ENCODE peak calls at places on chromosomes 3 and 15, in five cellular contexts. K is upper lobe of left lung, Q is ovary, Y is A549, I is GM12878. E is an unnamed sample.

GRCh38 chr15:47517737-47518136 is 199.6 kb upstream of the SEMA6D start:
- DNase-seq in K (no peak), Q (no peak), Y (no peak), I (no peak), E (no peak)

GRCh38 chr3:32153414-32154016 is 47.1 kb downstream of the GPD1L start:
- DNase-seq in Y (no peak), K (no peak), I (no peak), Q (no peak), E (no peak)

GRCh38 chr3:8301977-8302589 is 199.5 kb upstream of the LMCD1 start:
- DNase-seq in Q (no peak), Y (peak; percentile 33), K (no peak), I (no peak), E (no peak)

GRCh38 chr3:14222900-14223594 is 44.4 kb downstream of the LSM3 start:
- DNase-seq in K (no peak), I (peak; percentile 17), Q (no peak), Y (no peak), E (no peak)

GRCh38 chr3:112671930-112672715 is 31.2 kb upstream of the CCDC80 start:
- DNase-seq in I (no peak), K (no peak), Y (no peak), Q (no peak), E (no peak)

GRCh38 chr3:183827809-183828537 is 2.6 kb upstream of the MAP6D1 start:
- DNase-seq in Q (no peak), K (no peak), Y (no peak), I (no peak), E (no peak)

GRCh38 chr15:101008158-101009139 is 89.3 kb downstream of the LRRK1 start:
- DNase-seq in K (peak; percentile 97), I (peak; percentile 40), Y (peak; percentile 87), Q (peak; percentile 88), E (peak; percentile 86)

GRCh38 chr3:101988591-101988990 is 139.3 kb downstream of the NFKBIZ start:
- DNase-seq in I (no peak), K (no peak), Y (no peak), Q (no peak), E (no peak)

GRCh38 chr3:14460342-14461005 is 58.1 kb downstream of the SLC6A6 start:
- DNase-seq in I (no peak), Q (peak; percentile 92), K (peak; percentile 86), Y (no peak), E (no peak)

GRCh38 chr3:27633224-27633545 is 88.9 kb downstream of the EOMES start:
- DNase-seq in K (no peak), Y (peak; percentile 38), Q (no peak), I (no peak), E (no peak)

GRCh38 chr3:24829011-24829581 is 334.4 kb upstream of the THRB start:
- DNase-seq in Y (peak; percentile 31), I (no peak), Q (peak; percentile 18), K (peak; percentile 92), E (no peak)

GRCh38 chr3:156674911-156675743 is 737 bp downstream of the TIPARP start:
- DNase-seq in Y (peak; percentile 16), K (peak; percentile 93), I (no peak), Q (peak; percentile 77), E (peak; percentile 86)

GRCh38 chr3:151644005-151644685 is 89.6 kb upstream of the AADACL2 start:
- DNase-seq in Q (no peak), I (no peak), K (no peak), Y (no peak), E (no peak)

GRCh38 chr3:9548991-9549390 is 4.6 kb downstream of the LHFPL4 start:
- DNase-seq in I (no peak), Y (no peak), K (no peak), Q (no peak), E (no peak)

GRCh38 chr3:4741404-4742307 is 237.6 kb upstream of the BHLHE40 start:
- DNase-seq in I (no peak), Q (peak; percentile 75), Y (peak; percentile 92), K (no peak), E (peak; percentile 34)

GRCh38 chr3:28033059-28033784 is 208.2 kb upstream of the CMC1 start:
- DNase-seq in Y (no peak), Q (no peak), I (no peak), K (no peak), E (no peak)

GRCh38 chr3:151037746-151038145 is 47.7 kb upstream of the MED12L start:
- DNase-seq in Y (peak; percentile 13), K (no peak), I (no peak), Q (peak; percentile 73), E (no peak)

GRCh38 chr3:133661454-133662255 is at the start of gene TOPBP1:
- DNase-seq in K (peak; percentile 97), Q (peak; percentile 81), I (no peak), Y (peak; percentile 73), E (peak; percentile 91)

GRCh38 chr3:176310641-176311040 is 886.6 kb downstream of the TBL1XR1 start:
- DNase-seq in Q (no peak), I (no peak), K (no peak), Y (no peak), E (no peak)

GRCh38 chr3:73621388-73621787 is 3.4 kb downstream of the PDZRN3 start:
- DNase-seq in K (no peak), I (no peak), Q (no peak), Y (no peak), E (no peak)

GRCh38 chr3:196686436-196686835 is 25.6 kb downstream of the CEP19 start:
- DNase-seq in Y (no peak), Q (no peak), K (no peak), I (no peak), E (no peak)

GRCh38 chr3:140823106-140823505 is 118.5 kb upstream of the SLC25A36 start:
- DNase-seq in I (no peak), Y (no peak), K (no peak), Q (no peak), E (no peak)

GRCh38 chr3:56323986-56324420 is 144.3 kb downstream of the ERC2 start:
- DNase-seq in I (no peak), Q (no peak), K (no peak), Y (no peak), E (no peak)

GRCh38 chr15:91329914-91330313 is 229.9 kb downstream of the SV2B start:
- DNase-seq in K (no peak), I (no peak), Y (no peak), Q (no peak), E (no peak)

GRCh38 chr3:10521772-10522441 is 16.5 kb upstream of the ATP2B2 start:
- DNase-seq in I (no peak), K (no peak), Y (no peak), Q (no peak), E (no peak)

GRCh38 chr3:34882764-34883163 is 756.6 kb upstream of the ARPP21 start:
- DNase-seq in Q (no peak), Y (no peak), I (no peak), K (no peak), E (no peak)

DNA sequence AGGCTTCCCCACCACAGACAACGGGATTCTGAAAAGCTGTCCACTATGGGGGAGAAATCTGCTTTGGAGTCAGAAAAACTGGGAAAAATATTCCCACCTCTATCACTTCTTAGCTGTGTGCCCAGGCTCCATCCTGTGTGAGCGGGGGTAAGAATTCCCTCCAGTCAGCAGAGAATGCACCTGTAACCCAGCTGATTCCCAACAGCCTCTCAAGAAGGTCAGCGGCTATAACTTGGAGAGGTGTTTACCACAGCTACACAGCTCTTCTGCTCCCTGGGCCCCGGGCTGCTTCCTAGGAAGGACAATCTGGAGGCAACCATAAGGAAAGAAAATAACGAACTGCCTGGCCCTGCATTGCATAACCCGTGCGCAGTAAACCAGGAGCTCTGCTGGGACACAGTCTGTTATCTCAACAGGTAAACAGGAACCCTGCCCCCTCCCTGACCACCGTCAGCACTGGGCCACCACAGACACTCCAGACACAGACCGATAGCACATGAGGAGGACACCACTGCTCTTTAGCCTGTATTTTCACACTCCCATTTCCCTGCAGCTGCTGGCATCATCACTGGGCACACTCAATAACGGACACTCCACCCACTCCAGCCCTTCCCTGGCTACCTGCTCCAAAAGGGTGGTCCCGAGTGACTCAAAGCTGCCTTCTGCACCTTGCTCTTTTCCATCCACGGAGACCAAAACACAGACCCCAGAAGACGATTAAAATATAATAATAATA is 2.1 kb downstream of the RAB43 start:
- DNase-seq in Q (peak; percentile 46), I (no peak), K (no peak), Y (no peak), E (no peak)
- TF ChIP-seq EP300 in Q (no peak), I (no peak), K (no peak), Y (no peak), E (no peak)

DNA sequence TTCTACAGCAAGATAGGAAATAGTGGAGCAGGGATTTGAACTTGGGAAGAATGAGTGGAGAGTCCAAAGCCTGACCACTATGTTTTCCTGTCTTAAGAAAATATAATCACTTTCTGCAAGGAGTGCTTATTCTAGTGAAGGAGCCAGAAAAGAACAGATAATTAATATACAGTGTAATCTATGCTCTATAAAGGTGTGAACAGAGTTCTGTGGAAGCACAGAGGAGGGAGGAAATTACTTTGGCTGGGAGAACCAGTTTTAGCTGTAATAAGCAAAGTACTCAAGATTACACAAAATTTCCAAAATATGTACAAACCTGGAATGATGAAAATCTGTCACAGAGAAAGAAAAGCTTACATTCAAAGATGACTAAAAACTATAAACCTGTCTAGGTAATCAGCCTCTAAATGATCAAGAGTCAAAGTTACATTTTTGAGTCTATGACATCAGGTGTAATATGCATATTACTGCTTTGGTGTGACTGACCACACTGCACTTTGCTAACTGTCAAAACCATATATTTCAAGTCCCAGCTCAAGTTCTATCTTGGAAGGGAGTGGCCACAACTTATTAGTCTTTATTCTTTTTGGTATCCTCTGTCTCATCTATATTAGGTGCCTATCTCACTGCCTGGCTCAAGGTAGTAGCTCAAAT is 40.7 kb upstream of the MB21D2 start:
- DNase-seq in K (no peak), Q (no peak), Y (no peak), I (no peak), E (no peak)
- TF ChIP-seq POLR2A in K (no peak), Q (no peak), Y (no peak), I (no peak), E (no peak)

DNA sequence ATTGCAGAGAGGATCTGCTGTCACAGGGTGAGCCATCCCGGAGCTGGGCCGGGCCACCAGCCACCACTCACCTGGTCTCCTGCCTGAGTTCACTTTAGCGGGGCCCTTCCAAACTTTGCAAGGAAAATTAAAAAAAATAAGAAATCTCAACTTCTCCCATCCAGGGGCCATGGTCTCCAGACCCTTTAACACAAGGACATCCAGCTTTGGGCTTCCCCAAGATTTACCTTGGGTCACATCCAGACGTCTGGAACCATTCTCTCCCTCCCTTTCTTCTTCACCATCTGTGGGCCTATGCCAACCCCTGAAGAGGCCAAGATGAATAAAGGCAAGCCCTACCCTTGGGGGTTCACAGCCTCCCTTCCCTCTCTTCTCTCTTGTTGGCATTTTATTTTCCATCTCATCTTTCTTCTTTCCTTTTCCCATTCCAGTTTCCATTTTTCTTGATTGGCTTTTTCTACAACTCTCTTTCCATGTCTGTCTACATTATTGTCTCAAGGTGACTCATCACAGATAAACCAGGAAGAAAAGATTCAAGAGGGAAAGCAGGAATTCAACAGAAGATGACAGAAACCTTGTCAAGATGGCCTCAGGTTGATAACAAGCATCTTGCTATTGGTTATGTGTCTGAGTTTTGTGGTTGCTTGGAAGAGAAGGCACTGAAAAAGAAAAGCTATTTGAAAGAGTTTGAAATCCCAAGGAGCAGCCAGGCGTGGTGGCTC is 49.5 kb downstream of the ITGA11 start:
- DNase-seq in I (no peak), Q (no peak), K (peak; percentile 49), Y (no peak), E (peak; percentile 45)
- H3K27ac ChIP-seq in I (no peak overlapping the region), Q (no peak overlapping the region), K (no peak overlapping the region), Y (peak overlapping the region; percentile 7), E (no peak overlapping the region)

GRCh38 chr3:37899101-37899707 is 37.5 kb downstream of the CTDSPL start:
- DNase-seq in Y (no peak), Q (no peak), I (peak; percentile 7), K (no peak), E (no peak)
- TF ChIP-seq EP300 in Y (no peak), Q (no peak), I (no peak), K (no peak), E (no peak)

E was measured in suprapubic skin.